ENCODE peak calls at places on chromosomes 16 and 17, in six cellular contexts. R is HEK293T, Q is A549, W is IMR-90, C is K562, S is HepG2. T is an unnamed sample.

GRCh38 chr17:10172241-10172741 is 26.1 kb downstream of the GAS7 start:
- DNase-seq in R (no peak), Q (no peak), W (peak; percentile 37), C (no peak), S (no peak), T (no peak)

GRCh38 chr16:69890891-69891282 is 60.2 kb upstream of the CLEC18A start:
- DNase-seq in R (no peak), Q (no peak), W (no peak), C (no peak), S (no peak), T (no peak)

GRCh38 chr16:64440421-64440831 is 681.4 kb downstream of the CDH11 start:
- DNase-seq in R (no peak), Q (no peak), W (peak; percentile 99), C (no peak), S (peak; percentile 9), T (no peak)

GRCh38 chr16:6206080-6206479 is 1108.5 kb upstream of the EEF2KMT start:
- DNase-seq in R (no peak), Q (no peak), W (no peak), C (no peak), S (no peak), T (no peak)

GRCh38 chr16:61105544-61105943 is 930.7 kb downstream of the CDH8 start:
- DNase-seq in R (no peak), Q (no peak), W (no peak), C (no peak), S (no peak), T (no peak)

GRCh38 chr16:28218109-28218508 is 6.3 kb upstream of the XPO6 start:
- DNase-seq in R (peak; percentile 55), Q (no peak), W (peak; percentile 52), C (no peak), S (peak; percentile 56), T (no peak)

GRCh38 chr17:11880714-11881113 is 116.6 kb downstream of the ZNF18 start:
- DNase-seq in R (peak; percentile 41), Q (peak; percentile 33), W (no peak), C (peak; percentile 9), S (peak; percentile 52), T (no peak)

GRCh38 chr17:36935681-36936454 is 1.4 kb upstream of the LHX1 start:
- DNase-seq in R (no peak), Q (peak; percentile 80), W (no peak), C (peak; percentile 50), S (no peak), T (no peak)

GRCh38 chr16:21650517-21650916 is 1.9 kb downstream of the IGSF6 start:
- DNase-seq in R (no peak), Q (no peak), W (no peak), C (no peak), S (no peak), T (no peak)

GRCh38 chr16:89363621-89364393 is 126.6 kb downstream of the ANKRD11 start:
- DNase-seq in R (no peak), Q (peak; percentile 65), W (peak; percentile 86), C (no peak), S (peak; percentile 51), T (no peak)

GRCh38 chr16:25007284-25007984 is 7.7 kb downstream of the ARHGAP17 start:
- DNase-seq in R (no peak), Q (no peak), W (peak; percentile 89), C (no peak), S (no peak), T (no peak)

GRCh38 chr17:33967608-33968349 is 287.3 kb upstream of the CCL2 start:
- DNase-seq in R (no peak), Q (no peak), W (no peak), C (no peak), S (no peak), T (no peak)

GRCh38 chr17:82619641-82620040 is 28.6 kb downstream of the WDR45B start:
- DNase-seq in R (no peak), Q (no peak), W (no peak), C (no peak), S (no peak), T (no peak)

GRCh38 chr16:73054131-73054496 is 6.2 kb upstream of the ZFHX3 start:
- DNase-seq in R (no peak), Q (no peak), W (no peak), C (no peak), S (no peak), T (no peak)

GRCh38 chr17:64787921-64788271 is 125.8 kb upstream of the SMURF2 start:
- DNase-seq in R (no peak), Q (no peak), W (no peak), C (no peak), S (no peak), T (no peak)

GRCh38 chr17:40284085-40284713 is 3.5 kb upstream of the CDC6 start:
- DNase-seq in R (no peak), Q (peak; percentile 25), W (peak; percentile 83), C (no peak), S (no peak), T (no peak)

GRCh38 chr17:21029032-21029431 is 13.8 kb downstream of the USP22 start:
- DNase-seq in R (no peak), Q (no peak), W (peak; percentile 84), C (no peak), S (no peak), T (no peak)

GRCh38 chr17:59287452-59287851 is 44.0 kb upstream of the YPEL2 start:
- DNase-seq in R (no peak), Q (no peak), W (peak; percentile 19), C (no peak), S (no peak), T (no peak)

GRCh38 chr17:77440571-77440981 is 299.8 kb downstream of the SEC14L1 start:
- DNase-seq in R (no peak), Q (no peak), W (no peak), C (no peak), S (no peak), T (no peak)

GRCh38 chr16:84597518-84598390 is 20.1 kb downstream of the COTL1 start:
- DNase-seq in R (no peak), Q (no peak), W (no peak), C (no peak), S (no peak), T (no peak)

GRCh38 chr17:1438593-1439083 is 17.4 kb downstream of the CRK start:
- DNase-seq in R (no peak), Q (no peak), W (peak; percentile 89), C (no peak), S (no peak), T (no peak)

GRCh38 chr17:12114686-12115418 is 94.2 kb downstream of the MAP2K4 start:
- DNase-seq in R (no peak), Q (no peak), W (peak; percentile 18), C (no peak), S (no peak), T (no peak)

GRCh38 chr16:51359141-51359960 is 208.3 kb upstream of the SALL1 start:
- DNase-seq in R (no peak), Q (no peak), W (peak; percentile 5), C (no peak), S (no peak), T (no peak)

GRCh38 chr16:11781773-11782172 is 15.3 kb downstream of the ZC3H7A start:
- DNase-seq in R (no peak), Q (no peak), W (no peak), C (no peak), S (no peak), T (peak; percentile 51)

GRCh38 chr16:27529962-27530361 is 19.8 kb downstream of the GTF3C1 start:
- DNase-seq in R (no peak), Q (no peak), W (peak; percentile 82), C (no peak), S (no peak), T (no peak)

GRCh38 chr17:8707232-8707590 is 37.4 kb downstream of the CCDC42 start:
- DNase-seq in R (no peak), Q (no peak), W (no peak), C (no peak), S (no peak), T (no peak)

GRCh38 chr16:11034005-11034404 is 89.6 kb downstream of the CLEC16A start:
- DNase-seq in R (no peak), Q (no peak), W (peak; percentile 92), C (no peak), S (no peak), T (no peak)

GRCh38 chr17:72301887-72302286 is 181.1 kb downstream of the SOX9 start:
- DNase-seq in R (no peak), Q (no peak), W (no peak), C (no peak), S (no peak), T (no peak)
- TF ChIP-seq BHLHE40 in R (no peak), Q (no peak), W (no peak), C (no peak), S (no peak), T (no peak)

GRCh38 chr17:55709984-55710383 is 12.7 kb downstream of the TMEM100 start:
- DNase-seq in R (no peak), Q (no peak), W (no peak), C (no peak), S (no peak), T (no peak)
- TF ChIP-seq BHLHE40 in R (no peak), Q (no peak), W (no peak), C (no peak), S (no peak), T (no peak)

DNA sequence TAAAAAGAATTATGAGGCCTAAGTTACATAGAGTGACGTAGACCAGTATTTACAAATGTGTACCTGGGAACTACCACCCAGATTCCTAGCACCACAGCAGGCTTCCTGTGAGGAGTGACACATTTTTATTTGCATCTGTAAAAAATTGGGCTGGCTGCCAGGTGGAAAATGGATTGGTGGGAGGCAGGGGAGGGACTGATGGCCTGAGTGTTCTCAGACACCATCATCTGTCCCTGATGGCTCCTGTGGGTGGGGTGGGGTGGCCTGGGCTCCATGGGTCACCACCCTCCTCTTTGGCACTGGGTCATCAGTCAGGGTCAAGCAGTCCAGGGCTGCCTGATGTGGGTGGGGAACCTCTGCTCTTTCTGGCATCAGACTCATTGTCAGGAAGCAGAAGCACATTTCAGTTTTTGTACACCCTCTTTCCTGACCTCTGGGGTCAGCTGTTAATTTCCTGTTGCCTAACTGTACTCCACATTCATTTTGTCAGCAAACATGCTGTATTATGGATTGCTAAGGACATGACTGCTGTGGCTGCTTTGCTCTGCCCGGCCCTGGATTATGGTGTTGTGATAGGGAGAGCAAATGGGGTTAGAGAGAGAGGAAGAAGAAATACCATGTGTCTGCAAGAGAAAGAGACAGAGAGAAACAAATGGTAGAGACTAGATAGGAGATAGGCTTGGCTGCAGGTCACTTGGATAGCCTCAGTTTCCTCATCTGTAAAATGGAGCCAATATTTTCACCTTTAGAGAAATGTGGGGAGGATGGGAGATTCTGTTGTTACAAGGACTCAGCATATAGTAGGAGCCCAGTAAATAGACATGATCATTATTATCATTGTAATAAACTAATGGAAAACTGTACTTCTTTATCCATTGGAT is 11.6 kb upstream of the MFAP4 start:
- DNase-seq in R (no peak), Q (no peak), W (no peak), C (no peak), S (no peak), T (no peak)
- TF ChIP-seq BHLHE40 in R (no peak), Q (no peak), W (no peak), C (no peak), S (no peak), T (no peak)

DNA sequence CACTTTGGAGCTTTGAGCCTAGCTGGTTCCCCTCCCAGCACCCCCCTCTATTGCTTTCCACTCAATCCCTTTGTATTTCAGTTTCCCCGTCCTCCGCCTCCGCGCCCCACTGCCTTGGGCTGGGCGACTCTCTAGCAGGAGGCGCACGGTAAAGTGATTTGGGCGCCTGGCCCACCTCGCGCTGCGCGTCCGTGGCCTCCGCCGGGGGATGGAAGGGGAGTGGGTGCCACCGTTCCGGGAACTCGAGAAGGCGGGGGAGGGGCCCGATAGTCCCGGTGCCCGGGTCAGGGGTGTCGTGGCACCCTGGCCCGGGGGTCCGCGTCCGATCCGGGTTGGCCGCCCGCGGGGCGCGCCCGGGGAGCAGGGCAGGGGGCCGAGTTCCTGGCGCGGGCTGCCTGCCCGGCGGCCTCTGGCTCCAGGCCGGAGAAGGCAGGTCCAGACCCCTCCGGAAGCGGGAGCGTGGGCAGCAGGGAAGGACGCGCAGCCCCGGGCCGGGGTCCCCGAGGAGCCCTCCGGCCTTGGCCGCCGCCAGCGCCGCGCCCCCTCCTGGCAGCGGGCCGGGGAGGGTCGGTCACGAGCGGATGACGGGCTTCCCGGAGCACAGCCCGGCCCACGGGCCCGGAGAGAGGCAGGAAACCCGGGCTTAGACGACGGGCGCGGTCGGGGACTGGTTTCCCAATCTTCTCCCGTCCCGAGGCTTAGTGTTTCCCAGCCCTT is 15.8 kb downstream of the MEOX1 start:
- DNase-seq in R (no peak), Q (no peak), W (no peak), C (no peak), S (no peak), T (no peak)
- TF ChIP-seq BHLHE40 in R (no peak), Q (no peak), W (peak; percentile 41), C (no peak), S (no peak), T (no peak)